ENCODE peak calls at places on chromosomes 6 and 20, in six cellular contexts. One of them, this sample, is unnamed.

GRCh38 chr6:37137201-37137880 is 32.6 kb upstream of the PIM1 start:
- DNase-seq in activated T-cell treated with anti-CD3 and anti-CD28 coated beads, Interleukin-2, amount 50 U/mL, for 72 hours: peak
- DNase-seq in non-pigmented ciliary epithelial cell: peak
- DNase-seq in upper lobe of right lung: no peak
- DNase-seq in B cell: no peak
- DNase-seq in anterior cingulate cortex: no peak
- DNase-seq in this sample: peak

GRCh38 chr6:11921017-11921438 is 91.1 kb upstream of the HIVEP1 start:
- DNase-seq in non-pigmented ciliary epithelial cell: peak
- DNase-seq in anterior cingulate cortex: no peak
- DNase-seq in upper lobe of right lung: no peak
- DNase-seq in activated T-cell treated with anti-CD3 and anti-CD28 coated beads, Interleukin-2, amount 50 U/mL, for 72 hours: no peak
- DNase-seq in B cell: no peak
- DNase-seq in this sample: no peak

GRCh38 chr6:119148102-119148824 is 69.8 kb upstream of the FAM184A start:
- DNase-seq in upper lobe of right lung: no peak
- DNase-seq in activated T-cell treated with anti-CD3 and anti-CD28 coated beads, Interleukin-2, amount 50 U/mL, for 72 hours: no peak
- DNase-seq in B cell: no peak
- DNase-seq in anterior cingulate cortex: peak
- DNase-seq in non-pigmented ciliary epithelial cell: peak
- DNase-seq in this sample: no peak

GRCh38 chr6:107061125-107062020 is 33.4 kb downstream of the MTRES1 start:
- DNase-seq in activated T-cell treated with anti-CD3 and anti-CD28 coated beads, Interleukin-2, amount 50 U/mL, for 72 hours: peak
- DNase-seq in anterior cingulate cortex: no peak
- DNase-seq in non-pigmented ciliary epithelial cell: no peak
- DNase-seq in upper lobe of right lung: no peak
- DNase-seq in B cell: no peak
- DNase-seq in this sample: no peak

GRCh38 chr6:21679761-21680265 is 86.3 kb downstream of the SOX4 start:
- DNase-seq in B cell: no peak
- DNase-seq in anterior cingulate cortex: no peak
- DNase-seq in upper lobe of right lung: no peak
- DNase-seq in activated T-cell treated with anti-CD3 and anti-CD28 coated beads, Interleukin-2, amount 50 U/mL, for 72 hours: no peak
- DNase-seq in non-pigmented ciliary epithelial cell: peak
- DNase-seq in this sample: peak

GRCh38 chr6:106546322-106547052 is 82.8 kb downstream of the RTN4IP1 start:
- DNase-seq in activated T-cell treated with anti-CD3 and anti-CD28 coated beads, Interleukin-2, amount 50 U/mL, for 72 hours: peak
- DNase-seq in B cell: no peak
- DNase-seq in upper lobe of right lung: no peak
- DNase-seq in non-pigmented ciliary epithelial cell: no peak
- DNase-seq in anterior cingulate cortex: no peak
- DNase-seq in this sample: peak

GRCh38 chr6:148836751-148837150 is 89.9 kb downstream of the UST start:
- DNase-seq in activated T-cell treated with anti-CD3 and anti-CD28 coated beads, Interleukin-2, amount 50 U/mL, for 72 hours: no peak
- DNase-seq in B cell: no peak
- DNase-seq in non-pigmented ciliary epithelial cell: no peak
- DNase-seq in upper lobe of right lung: no peak
- DNase-seq in anterior cingulate cortex: no peak
- DNase-seq in this sample: no peak

GRCh38 chr20:57711311-57711712 is 1.5 kb upstream of the PMEPA1 start:
- DNase-seq in non-pigmented ciliary epithelial cell: no peak
- DNase-seq in anterior cingulate cortex: no peak
- DNase-seq in B cell: no peak
- DNase-seq in upper lobe of right lung: no peak
- DNase-seq in activated T-cell treated with anti-CD3 and anti-CD28 coated beads, Interleukin-2, amount 50 U/mL, for 72 hours: no peak
- DNase-seq in this sample: no peak

GRCh38 chr20:62959998-62960436 is 7.5 kb downstream of the SLC17A9 start:
- DNase-seq in activated T-cell treated with anti-CD3 and anti-CD28 coated beads, Interleukin-2, amount 50 U/mL, for 72 hours: no peak
- DNase-seq in upper lobe of right lung: no peak
- DNase-seq in anterior cingulate cortex: no peak
- DNase-seq in B cell: peak
- DNase-seq in non-pigmented ciliary epithelial cell: no peak
- DNase-seq in this sample: no peak

GRCh38 chr6:37699138-37699766 is 1.6 kb upstream of the MDGA1 start:
- DNase-seq in upper lobe of right lung: no peak
- DNase-seq in anterior cingulate cortex: no peak
- DNase-seq in non-pigmented ciliary epithelial cell: no peak
- DNase-seq in B cell: no peak
- DNase-seq in activated T-cell treated with anti-CD3 and anti-CD28 coated beads, Interleukin-2, amount 50 U/mL, for 72 hours: no peak
- DNase-seq in this sample: no peak

GRCh38 chr6:25963426-25964123 is 973 bp downstream of the TRIM38 start:
- DNase-seq in activated T-cell treated with anti-CD3 and anti-CD28 coated beads, Interleukin-2, amount 50 U/mL, for 72 hours: no peak
- DNase-seq in non-pigmented ciliary epithelial cell: no peak
- DNase-seq in upper lobe of right lung: no peak
- DNase-seq in anterior cingulate cortex: no peak
- DNase-seq in B cell: no peak
- DNase-seq in this sample: no peak

GRCh38 chr6:35391240-35391968 is 49.0 kb downstream of the PPARD start:
- DNase-seq in anterior cingulate cortex: no peak
- DNase-seq in upper lobe of right lung: no peak
- DNase-seq in non-pigmented ciliary epithelial cell: peak
- DNase-seq in activated T-cell treated with anti-CD3 and anti-CD28 coated beads, Interleukin-2, amount 50 U/mL, for 72 hours: no peak
- DNase-seq in B cell: no peak
- DNase-seq in this sample: peak

GRCh38 chr20:50488236-50488806 is 21.9 kb upstream of the PTPN1 start:
- DNase-seq in activated T-cell treated with anti-CD3 and anti-CD28 coated beads, Interleukin-2, amount 50 U/mL, for 72 hours: no peak
- DNase-seq in B cell: no peak
- DNase-seq in anterior cingulate cortex: no peak
- DNase-seq in non-pigmented ciliary epithelial cell: no peak
- DNase-seq in upper lobe of right lung: no peak
- DNase-seq in this sample: no peak

GRCh38 chr20:59405226-59405815 is 104.9 kb downstream of the EDN3 start:
- DNase-seq in anterior cingulate cortex: no peak
- DNase-seq in non-pigmented ciliary epithelial cell: no peak
- DNase-seq in B cell: no peak
- DNase-seq in upper lobe of right lung: no peak
- DNase-seq in activated T-cell treated with anti-CD3 and anti-CD28 coated beads, Interleukin-2, amount 50 U/mL, for 72 hours: no peak
- DNase-seq in this sample: no peak

GRCh38 chr6:79570802-79571367 is 33.7 kb upstream of the LCA5 start:
- DNase-seq in upper lobe of right lung: no peak
- DNase-seq in non-pigmented ciliary epithelial cell: no peak
- DNase-seq in anterior cingulate cortex: no peak
- DNase-seq in activated T-cell treated with anti-CD3 and anti-CD28 coated beads, Interleukin-2, amount 50 U/mL, for 72 hours: no peak
- DNase-seq in B cell: peak
- DNase-seq in this sample: peak

GRCh38 chr6:3798211-3798909 is 46.8 kb upstream of the PXDC1 start:
- DNase-seq in B cell: no peak
- DNase-seq in upper lobe of right lung: no peak
- DNase-seq in non-pigmented ciliary epithelial cell: no peak
- DNase-seq in anterior cingulate cortex: no peak
- DNase-seq in activated T-cell treated with anti-CD3 and anti-CD28 coated beads, Interleukin-2, amount 50 U/mL, for 72 hours: no peak
- DNase-seq in this sample: no peak

GRCh38 chr6:24666097-24666615 is 543 bp downstream of the TDP2 start:
- DNase-seq in anterior cingulate cortex: peak
- DNase-seq in non-pigmented ciliary epithelial cell: no peak
- DNase-seq in B cell: no peak
- DNase-seq in activated T-cell treated with anti-CD3 and anti-CD28 coated beads, Interleukin-2, amount 50 U/mL, for 72 hours: peak
- DNase-seq in upper lobe of right lung: peak
- DNase-seq in this sample: no peak

GRCh38 chr6:163842467-163842866 is 427.9 kb downstream of the QKI start:
- DNase-seq in activated T-cell treated with anti-CD3 and anti-CD28 coated beads, Interleukin-2, amount 50 U/mL, for 72 hours: no peak
- DNase-seq in non-pigmented ciliary epithelial cell: no peak
- DNase-seq in anterior cingulate cortex: no peak
- DNase-seq in upper lobe of right lung: no peak
- DNase-seq in B cell: no peak
- DNase-seq in this sample: no peak

GRCh38 chr6:5723905-5724691 is 282.6 kb downstream of the NRN1 start:
- DNase-seq in upper lobe of right lung: peak
- DNase-seq in activated T-cell treated with anti-CD3 and anti-CD28 coated beads, Interleukin-2, amount 50 U/mL, for 72 hours: no peak
- DNase-seq in non-pigmented ciliary epithelial cell: no peak
- DNase-seq in B cell: peak
- DNase-seq in anterior cingulate cortex: no peak
- DNase-seq in this sample: no peak

GRCh38 chr6:37176268-37177082 is 6.5 kb downstream of the PIM1 start:
- DNase-seq in non-pigmented ciliary epithelial cell: no peak
- DNase-seq in activated T-cell treated with anti-CD3 and anti-CD28 coated beads, Interleukin-2, amount 50 U/mL, for 72 hours: no peak
- DNase-seq in anterior cingulate cortex: no peak
- DNase-seq in B cell: no peak
- DNase-seq in upper lobe of right lung: no peak
- DNase-seq in this sample: no peak

GRCh38 chr6:119200774-119201173 is 122.3 kb upstream of the FAM184A start:
- DNase-seq in anterior cingulate cortex: no peak
- DNase-seq in B cell: no peak
- DNase-seq in upper lobe of right lung: no peak
- DNase-seq in activated T-cell treated with anti-CD3 and anti-CD28 coated beads, Interleukin-2, amount 50 U/mL, for 72 hours: no peak
- DNase-seq in non-pigmented ciliary epithelial cell: no peak
- DNase-seq in this sample: no peak

GRCh38 chr20:3862333-3862732 is 15.7 kb downstream of the MAVS start:
- DNase-seq in B cell: no peak
- DNase-seq in activated T-cell treated with anti-CD3 and anti-CD28 coated beads, Interleukin-2, amount 50 U/mL, for 72 hours: no peak
- DNase-seq in upper lobe of right lung: no peak
- DNase-seq in anterior cingulate cortex: no peak
- DNase-seq in non-pigmented ciliary epithelial cell: no peak
- DNase-seq in this sample: no peak

GRCh38 chr6:37077459-37078296 is 72.2 kb downstream of the FGD2 start:
- DNase-seq in upper lobe of right lung: peak
- DNase-seq in B cell: no peak
- DNase-seq in non-pigmented ciliary epithelial cell: no peak
- DNase-seq in activated T-cell treated with anti-CD3 and anti-CD28 coated beads, Interleukin-2, amount 50 U/mL, for 72 hours: no peak
- DNase-seq in anterior cingulate cortex: peak
- DNase-seq in this sample: no peak

GRCh38 chr6:161301338-161301737 is 27.5 kb upstream of the AGPAT4 start:
- DNase-seq in upper lobe of right lung: no peak
- DNase-seq in anterior cingulate cortex: no peak
- DNase-seq in non-pigmented ciliary epithelial cell: peak
- DNase-seq in B cell: no peak
- DNase-seq in activated T-cell treated with anti-CD3 and anti-CD28 coated beads, Interleukin-2, amount 50 U/mL, for 72 hours: no peak
- DNase-seq in this sample: no peak

GRCh38 chr6:85795966-85796365 is 153.3 kb upstream of the SYNCRIP start:
- DNase-seq in anterior cingulate cortex: no peak
- DNase-seq in non-pigmented ciliary epithelial cell: no peak
- DNase-seq in activated T-cell treated with anti-CD3 and anti-CD28 coated beads, Interleukin-2, amount 50 U/mL, for 72 hours: no peak
- DNase-seq in B cell: no peak
- DNase-seq in upper lobe of right lung: no peak
- DNase-seq in this sample: no peak

GRCh38 chr20:23039885-23040508 is 4.9 kb downstream of the SSTR4 start:
- DNase-seq in upper lobe of right lung: no peak
- DNase-seq in non-pigmented ciliary epithelial cell: no peak
- DNase-seq in activated T-cell treated with anti-CD3 and anti-CD28 coated beads, Interleukin-2, amount 50 U/mL, for 72 hours: no peak
- DNase-seq in anterior cingulate cortex: no peak
- DNase-seq in B cell: no peak
- DNase-seq in this sample: no peak

GRCh38 chr20:44142416-44142815 is 44.6 kb downstream of the JPH2 start:
- DNase-seq in activated T-cell treated with anti-CD3 and anti-CD28 coated beads, Interleukin-2, amount 50 U/mL, for 72 hours: no peak
- DNase-seq in upper lobe of right lung: no peak
- DNase-seq in non-pigmented ciliary epithelial cell: peak
- DNase-seq in anterior cingulate cortex: no peak
- DNase-seq in B cell: no peak
- DNase-seq in this sample: no peak

This sample was measured in SW 1271.